ENCODE peak calls at places on chromosomes 3 and 15, in eight cellular contexts. H is effector memory CD8-positive, alpha-beta T cell; K is CD4-positive, alpha-beta T cell; P is NCI-H1417; Y is activated naive CD4-positive, alpha-beta T cell treated with anti-CD3 and anti-CD28 coated beads, Interleukin-2, amount 50 U/mL, for 72 hours; W is Kasumi-1; L is right lobe of liver; M is dermis microvascular lymphatic vessel endothelial cell. J is an unnamed sample.

GRCh38 chr15:41501961-41502786 is 8.5 kb downstream of the ITPKA start:
- DNase-seq in Y (peak; percentile 37), W (no peak), L (no peak), M (no peak), H (no peak), P (no peak), K (no peak), J (no peak)

GRCh38 chr3:10935028-10935427 is 57.5 kb upstream of the SLC6A1 start:
- DNase-seq in L (no peak), M (no peak), K (no peak), P (no peak), Y (no peak), H (no peak), W (no peak), J (no peak)

GRCh38 chr3:48039487-48040190 is 23.4 kb upstream of the MAP4 start:
- DNase-seq in M (peak; percentile 50), Y (no peak), W (peak; percentile 69), P (no peak), L (no peak), K (no peak), H (no peak), J (peak; percentile 47)

GRCh38 chr3:57100046-57100695 is 39.7 kb downstream of the SPATA12 start:
- DNase-seq in W (peak; percentile 90), P (peak; percentile 34), K (peak; percentile 29), M (peak; percentile 56), L (no peak), Y (peak; percentile 74), H (peak; percentile 61), J (peak; percentile 15)

GRCh38 chr3:128260275-128260674 is 107.0 kb downstream of the EEFSEC start:
- DNase-seq in W (no peak), H (no peak), M (no peak), L (no peak), P (no peak), Y (no peak), K (no peak), J (no peak)

GRCh38 chr15:69529141-69529540 is 76.5 kb downstream of the RPLP1 start:
- DNase-seq in W (no peak), M (no peak), P (no peak), Y (no peak), L (no peak), H (no peak), K (no peak), J (no peak)

GRCh38 chr3:55060921-55061555 is 133.2 kb upstream of the LRTM1 start:
- DNase-seq in M (no peak), W (no peak), Y (no peak), P (no peak), L (no peak), K (no peak), H (no peak), J (no peak)

GRCh38 chr15:67178569-67179210 is 75.8 kb downstream of the AAGAB start:
- DNase-seq in M (no peak), P (no peak), H (no peak), W (no peak), Y (no peak), K (no peak), L (no peak), J (peak; percentile 83)

GRCh38 chr15:45134682-45135604 is 5.1 kb downstream of the DUOX1 start:
- DNase-seq in K (no peak), W (no peak), H (no peak), M (no peak), P (no peak), Y (peak; percentile 17), L (peak; percentile 61), J (no peak)

GRCh38 chr3:40623567-40623966 is 98.8 kb downstream of the ZNF621 start:
- DNase-seq in K (no peak), W (peak; percentile 88), Y (no peak), P (no peak), M (no peak), H (no peak), L (no peak), J (no peak)

GRCh38 chr3:50405249-50405648 is 45.9 kb upstream of the TMEM115 start:
- DNase-seq in K (no peak), L (no peak), Y (peak; percentile 52), M (no peak), P (no peak), H (no peak), W (peak; percentile 15), J (no peak)

GRCh38 chr3:194472290-194472920 is 14.4 kb downstream of the ATP13A3 start:
- DNase-seq in Y (no peak), L (no peak), W (peak; percentile 75), M (peak; percentile 47), K (no peak), P (peak; percentile 21), H (peak; percentile 38), J (peak; percentile 53)

GRCh38 chr15:59278120-59278519 is 71.5 kb downstream of the LDHAL6B start:
- DNase-seq in Y (no peak), P (no peak), K (no peak), L (no peak), H (no peak), W (no peak), M (no peak), J (peak; percentile 56)

GRCh38 chr3:171306631-171307030 is 153.6 kb downstream of the TNIK start:
- DNase-seq in Y (no peak), K (no peak), P (no peak), M (peak; percentile 80), W (no peak), L (no peak), H (no peak), J (peak; percentile 76)

GRCh38 chr3:112378989-112379692 is 46.2 kb downstream of the CD200 start:
- DNase-seq in H (no peak), K (no peak), P (no peak), L (no peak), W (peak; percentile 96), Y (no peak), M (no peak), J (no peak)

GRCh38 chr3:44090036-44090435 is 151.7 kb upstream of the TOPAZ1 start:
- DNase-seq in L (no peak), M (no peak), K (no peak), Y (no peak), P (no peak), W (no peak), H (no peak), J (no peak)

GRCh38 chr3:10196389-10197052 is 31.8 kb downstream of the IRAK2 start:
- DNase-seq in Y (no peak), W (no peak), K (no peak), L (no peak), P (no peak), H (no peak), M (no peak), J (no peak)

GRCh38 chr3:13451301-13451673 is 28.8 kb upstream of the HDAC11 start:
- DNase-seq in Y (no peak), W (no peak), P (no peak), K (no peak), H (no peak), M (no peak), L (no peak), J (no peak)

GRCh38 chr3:52298147-52299098 is 10.8 kb downstream of the GLYCTK start:
- DNase-seq in K (no peak), W (no peak), Y (no peak), L (no peak), P (peak; percentile 33), M (no peak), H (no peak), J (no peak)

GRCh38 chr3:9067352-9067975 is 104.2 kb upstream of the RAD18 start:
- DNase-seq in W (peak; percentile 67), Y (peak; percentile 16), L (peak; percentile 25), H (peak; percentile 3), P (peak; percentile 7), K (no peak), M (peak; percentile 59), J (peak; percentile 8)

GRCh38 chr15:40379853-40380252 is 2.7 kb upstream of the KNSTRN start:
- DNase-seq in H (no peak), P (no peak), M (peak; percentile 57), L (peak; percentile 68), K (no peak), W (peak; percentile 9), Y (no peak), J (peak; percentile 76)

GRCh38 chr3:150080058-150080730 is 109.5 kb upstream of the PFN2 start:
- DNase-seq in W (no peak), Y (no peak), K (no peak), M (no peak), L (no peak), H (no peak), P (no peak), J (no peak)

J was measured in pulmonary artery endothelial cell.